ENCODE peak calls at places on chromosome 1, in six cellular contexts. W, Y, G, E, U and V are unnamed samples.

GRCh38 chr1:39701092-39701460 is 9.8 kb upstream of the HPCAL4 start:
- DNase-seq in W (no peak), Y (no peak), G (no peak), E (no peak), U (peak), V (no peak)

GRCh38 chr1:212943393-212943710 is 7.0 kb upstream of the VASH2 start:
- DNase-seq in W (no peak), Y (no peak), G (no peak), E (no peak), U (no peak), V (no peak)

GRCh38 chr1:62962014-62962793 is 178.3 kb downstream of the ATG4C start:
- DNase-seq in W (no peak), Y (no peak), G (no peak), E (no peak), U (no peak), V (no peak)

GRCh38 chr1:18360251-18360650 is 120.5 kb upstream of the KLHDC7A start:
- DNase-seq in W (no peak), Y (no peak), G (no peak), E (no peak), U (no peak), V (no peak)

GRCh38 chr1:9689011-9689706 is 37.6 kb downstream of the PIK3CD start:
- DNase-seq in W (peak), Y (no peak), G (peak), E (peak), U (peak), V (peak)

GRCh38 chr1:234047113-234047512 is 142.6 kb downstream of the SLC35F3 start:
- DNase-seq in W (no peak), Y (peak), G (no peak), E (no peak), U (peak), V (no peak)

GRCh38 chr1:208256556-208256955 is 12.4 kb upstream of the PLXNA2 start:
- DNase-seq in W (no peak), Y (peak), G (no peak), E (no peak), U (no peak), V (peak)

GRCh38 chr1:84271452-84272273 is 29.8 kb upstream of the SAMD13 start:
- DNase-seq in W (no peak), Y (peak), G (no peak), E (no peak), U (peak), V (peak)

GRCh38 chr1:188359315-188359714 is 1530.6 kb downstream of the PLA2G4A start:
- DNase-seq in W (no peak), Y (no peak), G (no peak), E (no peak), U (no peak), V (no peak)

GRCh38 chr1:183279835-183280234 is 93.8 kb downstream of the LAMC2 start:
- DNase-seq in W (no peak), Y (peak), G (no peak), E (no peak), U (peak), V (peak)

GRCh38 chr1:155940993-155941844 is at the start of gene RXFP4:
- DNase-seq in W (peak), Y (peak), G (no peak), E (no peak), U (no peak), V (no peak)

GRCh38 chr1:1370771-1371300 is 4.2 kb downstream of the AURKAIP1 start:
- DNase-seq in W (no peak), Y (no peak), G (no peak), E (no peak), U (no peak), V (no peak)

GRCh38 chr1:67831850-67832513 is 1.3 kb downstream of the GNG12 start:
- DNase-seq in W (no peak), Y (peak), G (peak), E (no peak), U (peak), V (peak)

GRCh38 chr1:46524843-46525242 is 26.6 kb downstream of the KNCN start:
- DNase-seq in W (no peak), Y (no peak), G (no peak), E (no peak), U (no peak), V (no peak)

GRCh38 chr1:89681045-89681729 is 48.3 kb downstream of the LRRC8C start:
- DNase-seq in W (no peak), Y (no peak), G (no peak), E (no peak), U (no peak), V (no peak)

GRCh38 chr1:53121319-53122172 is 20.9 kb downstream of the SLC1A7 start:
- DNase-seq in W (peak), Y (no peak), G (no peak), E (no peak), U (peak), V (peak)

GRCh38 chr1:22745675-22746585 is 35.3 kb downstream of the EPHB2 start:
- DNase-seq in W (no peak), Y (peak), G (no peak), E (no peak), U (peak), V (peak)

GRCh38 chr1:27314737-27315136 is 7.2 kb upstream of the TMEM222 start:
- DNase-seq in W (no peak), Y (no peak), G (no peak), E (no peak), U (no peak), V (peak)

GRCh38 chr1:16012590-16013219 is 5.1 kb downstream of the HSPB7 start:
- DNase-seq in W (peak), Y (peak), G (peak), E (peak), U (peak), V (peak)

GRCh38 chr1:71351438-71351837 is 270.6 kb upstream of the ZRANB2 start:
- DNase-seq in W (no peak), Y (no peak), G (no peak), E (no peak), U (peak), V (no peak)

GRCh38 chr1:16191916-16192545 is 20.4 kb downstream of the ARHGEF19 start:
- DNase-seq in W (no peak), Y (no peak), G (no peak), E (no peak), U (no peak), V (no peak)

GRCh38 chr1:157833155-157833554 is 8.5 kb downstream of the CD5L start:
- DNase-seq in W (no peak), Y (no peak), G (no peak), E (no peak), U (no peak), V (no peak)